ENCODE peak calls at places on chromosomes 2 and 18, in four cellular contexts. H, A, F and Y are unnamed samples.

GRCh38 chr2:132975490-132976105 is 305.6 kb upstream of the LYPD1 start:
- DNase-seq in H (no peak), F (no peak), A (no peak), Y (no peak)

GRCh38 chr2:240178564-240178963 is 38.1 kb upstream of the OTOS start:
- DNase-seq in A (no peak), H (no peak), F (no peak), Y (no peak)

GRCh38 chr2:168059758-168060157 is 187.6 kb downstream of the STK39 start:
- DNase-seq in H (no peak), F (no peak), A (no peak), Y (no peak)

GRCh38 chr2:126781206-126781605 is 117.5 kb upstream of the TEX51 start:
- DNase-seq in A (no peak), F (no peak), H (no peak), Y (no peak)

GRCh38 chr2:232871418-232871834 is 1.4 kb downstream of the SNORC start:
- DNase-seq in A (no peak), F (no peak), H (no peak), Y (no peak)

GRCh38 chr18:79643049-79643765 is 36.4 kb upstream of the CTDP1 start:
- DNase-seq in H (no peak), A (no peak), F (no peak), Y (no peak)

GRCh38 chr18:42437646-42438045 is 482.6 kb downstream of the PIK3C3 start:
- DNase-seq in F (no peak), H (no peak), A (no peak), Y (no peak)

GRCh38 chr2:126866451-126866850 is 32.2 kb upstream of the TEX51 start:
- DNase-seq in A (no peak), H (no peak), F (no peak), Y (no peak)

GRCh38 chr2:216031960-216032689 is 18.8 kb upstream of the MREG start:
- DNase-seq in F (peak), A (no peak), H (no peak), Y (no peak)

GRCh38 chr2:172307800-172308199 is 119.6 kb upstream of the ITGA6 start:
- DNase-seq in A (no peak), F (no peak), H (no peak), Y (no peak)
- TF ChIP-seq TARDBP in A (no peak), F (no peak), H (no peak), Y (no peak)

GRCh38 chr2:43754180-43754579 is 19.7 kb upstream of the DYNC2LI1 start:
- DNase-seq in H (no peak), F (no peak), A (no peak), Y (no peak)

GRCh38 chr2:43762286-43762685 is 11.6 kb upstream of the DYNC2LI1 start:
- DNase-seq in F (no peak), A (no peak), H (no peak), Y (no peak)

GRCh38 chr2:43759195-43759594 is 14.6 kb upstream of the DYNC2LI1 start:
- DNase-seq in F (no peak), H (peak), A (no peak), Y (no peak)

GRCh38 chr2:43764086-43764710 is 9.6 kb upstream of the DYNC2LI1 start:
- DNase-seq in F (no peak), A (no peak), H (no peak), Y (no peak)

DNA sequence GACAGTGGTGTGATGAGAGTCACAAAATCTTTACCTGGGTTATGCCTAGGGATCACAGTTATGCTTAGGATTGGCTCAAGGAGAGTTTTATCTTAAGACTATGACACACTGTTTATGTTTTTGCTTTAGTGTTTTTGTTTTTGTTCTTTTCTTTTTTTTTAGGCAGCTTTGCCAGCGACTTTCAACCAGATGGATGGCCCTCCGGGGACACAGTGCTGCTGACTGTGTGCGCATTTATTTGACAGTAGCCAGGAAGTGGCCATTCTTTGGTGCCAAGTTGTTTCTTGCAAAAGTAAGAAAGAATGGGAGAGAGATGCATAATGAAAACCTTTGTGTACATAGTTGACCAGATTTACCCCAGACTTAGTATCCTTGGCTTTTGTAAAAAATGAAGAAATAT is 15.1 kb upstream of the DYNC2LI1 start:
- DNase-seq in A (no peak), H (no peak), F (no peak), Y (no peak)
- TF ChIP-seq BHLHE40 in A (no peak), H (no peak), F (no peak), Y (no peak)

GRCh38 chr2:53437371-53437770 is 330.2 kb upstream of the CHAC2 start:
- DNase-seq in H (no peak), F (no peak), A (no peak), Y (no peak)
- TF ChIP-seq TARDBP in H (no peak), F (no peak), A (no peak), Y (no peak)

DNA sequence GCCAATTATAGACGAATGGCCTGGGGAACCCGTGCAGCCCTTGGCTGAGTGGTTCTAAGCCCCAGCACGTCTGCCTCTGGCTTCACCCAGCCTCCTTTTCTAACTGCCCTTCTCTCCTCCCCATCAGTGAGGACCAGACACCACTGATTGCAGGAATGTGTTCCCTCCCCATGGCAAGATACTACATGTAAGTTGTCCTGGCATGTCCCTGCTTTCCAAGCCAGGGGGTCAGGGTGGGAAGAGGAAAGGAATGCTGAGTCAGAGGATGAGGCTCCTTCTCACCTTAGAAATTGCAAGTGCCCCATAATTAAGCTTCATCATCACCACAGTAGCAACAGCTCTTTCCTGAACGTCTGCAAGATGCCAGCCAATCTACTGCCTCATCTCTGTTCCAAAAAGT is 4.8 kb downstream of the IL1F10 start:
- DNase-seq in F (no peak), A (no peak), H (no peak), Y (no peak)
- TF ChIP-seq BHLHE40 in F (no peak), A (no peak), H (no peak), Y (no peak)

GRCh38 chr2:8119782-8120551 is 561.9 kb upstream of the ID2 start:
- DNase-seq in A (no peak), H (peak), F (peak), Y (no peak)
- TF ChIP-seq TARDBP in A (no peak), H (peak), F (no peak), Y (no peak)

GRCh38 chr2:54503828-54504227 is 47.7 kb downstream of the SPTBN1 start:
- DNase-seq in A (no peak), F (no peak), H (no peak), Y (no peak)

GRCh38 chr2:54504866-54505265 is 48.7 kb downstream of the SPTBN1 start:
- DNase-seq in F (no peak), A (no peak), H (no peak), Y (no peak)

GRCh38 chr2:54502731-54503130 is 46.6 kb downstream of the SPTBN1 start:
- DNase-seq in F (no peak), A (no peak), H (no peak), Y (no peak)

GRCh38 chr2:54500404-54501147 is 44.4 kb downstream of the SPTBN1 start:
- DNase-seq in F (no peak), A (no peak), H (no peak), Y (no peak)

GRCh38 chr2:54503192-54503591 is 47.1 kb downstream of the SPTBN1 start:
- DNase-seq in H (peak), F (no peak), A (peak), Y (peak)
- TF ChIP-seq BHLHE40 in H (no peak), F (no peak), A (no peak), Y (no peak)